ENCODE peak calls at places on chromosome 5, in eight cellular contexts. One of them, this sample, is unnamed.
A peak's percentile ranks its signal among the peaks of the same experiment; 100 is the strongest.

GRCh38 chr5:145957388-145957787 is 21.0 kb downstream of the SH3RF2 start:
- DNase-seq in right atrium auricular region: no peak
- DNase-seq in fibroblast of lung: no peak
- DNase-seq in IMR-90: no peak
- DNase-seq in Peyer's patch: no peak
- DNase-seq in HCT116: no peak
- DNase-seq in brain microvascular endothelial cell: no peak
- DNase-seq in A549: no peak
- DNase-seq in this sample: no peak

GRCh38 chr5:38672059-38672791 is 115.8 kb upstream of the LIFR start:
- DNase-seq in right atrium auricular region: no peak
- DNase-seq in fibroblast of lung: peak; percentile 56
- DNase-seq in IMR-90: peak; percentile 56
- DNase-seq in Peyer's patch: no peak
- DNase-seq in HCT116: no peak
- DNase-seq in brain microvascular endothelial cell: peak; percentile 86
- DNase-seq in A549: peak; percentile 48
- DNase-seq in this sample: no peak

GRCh38 chr5:160159991-160160826 is 41.0 kb upstream of the PWWP2A start:
- DNase-seq in right atrium auricular region: no peak
- DNase-seq in fibroblast of lung: peak; percentile 53
- DNase-seq in IMR-90: peak; percentile 19
- DNase-seq in Peyer's patch: no peak
- DNase-seq in HCT116: no peak
- DNase-seq in brain microvascular endothelial cell: no peak
- DNase-seq in A549: no peak
- DNase-seq in this sample: no peak

GRCh38 chr5:36239370-36240293 is 2.1 kb downstream of the NADK2 start:
- DNase-seq in right atrium auricular region: no peak
- DNase-seq in fibroblast of lung: no peak
- DNase-seq in IMR-90: no peak
- DNase-seq in Peyer's patch: no peak
- DNase-seq in HCT116: no peak
- DNase-seq in brain microvascular endothelial cell: no peak
- DNase-seq in A549: no peak
- DNase-seq in this sample: no peak

GRCh38 chr5:3365501-3366215 is 230.0 kb upstream of the IRX1 start:
- DNase-seq in right atrium auricular region: no peak
- DNase-seq in fibroblast of lung: no peak
- DNase-seq in IMR-90: no peak
- DNase-seq in Peyer's patch: no peak
- DNase-seq in HCT116: no peak
- DNase-seq in brain microvascular endothelial cell: no peak
- DNase-seq in A549: no peak
- DNase-seq in this sample: no peak

GRCh38 chr5:90297045-90297764 is 112.4 kb downstream of the CETN3 start:
- DNase-seq in right atrium auricular region: no peak
- DNase-seq in fibroblast of lung: no peak
- DNase-seq in IMR-90: no peak
- DNase-seq in Peyer's patch: no peak
- DNase-seq in HCT116: no peak
- DNase-seq in brain microvascular endothelial cell: no peak
- DNase-seq in A549: no peak
- DNase-seq in this sample: no peak

GRCh38 chr5:149205625-149206523 is 64.6 kb downstream of the ABLIM3 start:
- DNase-seq in right atrium auricular region: peak; percentile 92
- DNase-seq in fibroblast of lung: peak; percentile 89
- DNase-seq in IMR-90: peak; percentile 93
- DNase-seq in Peyer's patch: no peak
- DNase-seq in HCT116: no peak
- DNase-seq in brain microvascular endothelial cell: peak; percentile 54
- DNase-seq in A549: no peak
- DNase-seq in this sample: peak; percentile 48

GRCh38 chr5:52783226-52783959 is 4.3 kb upstream of the ITGA1 start:
- DNase-seq in right atrium auricular region: no peak
- DNase-seq in fibroblast of lung: peak; percentile 25
- DNase-seq in IMR-90: no peak
- DNase-seq in Peyer's patch: no peak
- DNase-seq in HCT116: no peak
- DNase-seq in brain microvascular endothelial cell: no peak
- DNase-seq in A549: no peak
- DNase-seq in this sample: no peak

GRCh38 chr5:92849798-92850197 is 731.2 kb downstream of the NR2F1-AS1 start:
- DNase-seq in right atrium auricular region: no peak
- DNase-seq in fibroblast of lung: peak; percentile 59
- DNase-seq in IMR-90: no peak
- DNase-seq in Peyer's patch: no peak
- DNase-seq in HCT116: no peak
- DNase-seq in brain microvascular endothelial cell: no peak
- DNase-seq in A549: no peak
- DNase-seq in this sample: no peak

GRCh38 chr5:122101636-122102285 is 23.7 kb upstream of the LOX start:
- DNase-seq in right atrium auricular region: no peak
- DNase-seq in fibroblast of lung: peak; percentile 55
- DNase-seq in IMR-90: peak; percentile 79
- DNase-seq in Peyer's patch: no peak
- DNase-seq in HCT116: peak; percentile 26
- DNase-seq in brain microvascular endothelial cell: peak; percentile 60
- DNase-seq in A549: no peak
- DNase-seq in this sample: no peak

GRCh38 chr5:72156921-72157320 is 49.6 kb downstream of the MAP1B start:
- DNase-seq in right atrium auricular region: no peak
- DNase-seq in fibroblast of lung: peak; percentile 98
- DNase-seq in IMR-90: peak; percentile 98
- DNase-seq in Peyer's patch: no peak
- DNase-seq in HCT116: no peak
- DNase-seq in brain microvascular endothelial cell: no peak
- DNase-seq in A549: no peak
- DNase-seq in this sample: no peak

GRCh38 chr5:36073595-36074216 is 7.0 kb upstream of the UGT3A2 start:
- DNase-seq in right atrium auricular region: no peak
- DNase-seq in fibroblast of lung: no peak
- DNase-seq in IMR-90: no peak
- DNase-seq in Peyer's patch: no peak
- DNase-seq in HCT116: peak; percentile 22
- DNase-seq in brain microvascular endothelial cell: no peak
- DNase-seq in A549: no peak
- DNase-seq in this sample: no peak

GRCh38 chr5:5699062-5699461 is 276.6 kb downstream of the ICE1 start:
- DNase-seq in right atrium auricular region: no peak
- DNase-seq in fibroblast of lung: no peak
- DNase-seq in IMR-90: no peak
- DNase-seq in Peyer's patch: no peak
- DNase-seq in HCT116: no peak
- DNase-seq in brain microvascular endothelial cell: no peak
- DNase-seq in A549: no peak
- DNase-seq in this sample: no peak

GRCh38 chr5:74538206-74538661 is 102.3 kb downstream of the ENC1 start:
- DNase-seq in right atrium auricular region: peak; percentile 83
- DNase-seq in fibroblast of lung: peak; percentile 36
- DNase-seq in IMR-90: peak; percentile 89
- DNase-seq in Peyer's patch: no peak
- DNase-seq in HCT116: no peak
- DNase-seq in brain microvascular endothelial cell: peak; percentile 65
- DNase-seq in A549: no peak
- DNase-seq in this sample: peak; percentile 73
- H3K27ac ChIP-seq in right atrium auricular region: peak overlapping the region; percentile 14
- H3K27ac ChIP-seq in fibroblast of lung: no peak overlapping the region
- H3K27ac ChIP-seq in IMR-90: peak overlapping the region; percentile 28
- H3K27ac ChIP-seq in Peyer's patch: peak overlapping the region; percentile 18
- H3K27ac ChIP-seq in HCT116: no peak overlapping the region
- H3K27ac ChIP-seq in brain microvascular endothelial cell: no peak overlapping the region
- H3K27ac ChIP-seq in A549: peak overlapping the region; percentile 80
- H3K27ac ChIP-seq in this sample: peak overlapping the region; percentile 51

GRCh38 chr5:141880961-141881801 is 3.0 kb upstream of the PCDH1 start:
- DNase-seq in right atrium auricular region: no peak
- DNase-seq in fibroblast of lung: no peak
- DNase-seq in IMR-90: no peak
- DNase-seq in Peyer's patch: no peak
- DNase-seq in HCT116: no peak
- DNase-seq in brain microvascular endothelial cell: no peak
- DNase-seq in A549: no peak
- DNase-seq in this sample: no peak

GRCh38 chr5:141879941-141880738 is 1.9 kb upstream of the PCDH1 start:
- DNase-seq in right atrium auricular region: no peak
- DNase-seq in fibroblast of lung: no peak
- DNase-seq in IMR-90: no peak
- DNase-seq in Peyer's patch: no peak
- DNase-seq in HCT116: no peak
- DNase-seq in brain microvascular endothelial cell: no peak
- DNase-seq in A549: no peak
- DNase-seq in this sample: no peak

GRCh38 chr5:141878186-141878770 is at the start of gene PCDH1:
- DNase-seq in right atrium auricular region: no peak
- DNase-seq in fibroblast of lung: peak; percentile 42
- DNase-seq in IMR-90: peak; percentile 14
- DNase-seq in Peyer's patch: peak; percentile 81
- DNase-seq in HCT116: no peak
- DNase-seq in brain microvascular endothelial cell: no peak
- DNase-seq in A549: no peak
- DNase-seq in this sample: no peak

GRCh38 chr5:141877478-141878185 is 578 bp downstream of the PCDH1 start:
- DNase-seq in right atrium auricular region: no peak
- DNase-seq in fibroblast of lung: no peak
- DNase-seq in IMR-90: no peak
- DNase-seq in Peyer's patch: peak; percentile 69
- DNase-seq in HCT116: no peak
- DNase-seq in brain microvascular endothelial cell: no peak
- DNase-seq in A549: no peak
- DNase-seq in this sample: no peak

GRCh38 chr5:141878771-141879759 is 855 bp upstream of the PCDH1 start:
- DNase-seq in right atrium auricular region: peak; percentile 83
- DNase-seq in fibroblast of lung: peak; percentile 69
- DNase-seq in IMR-90: peak; percentile 80
- DNase-seq in Peyer's patch: peak; percentile 89
- DNase-seq in HCT116: peak; percentile 86
- DNase-seq in brain microvascular endothelial cell: peak; percentile 72
- DNase-seq in A549: peak; percentile 74
- DNase-seq in this sample: peak; percentile 91
- H3K4me3 ChIP-seq in right atrium auricular region: peak overlapping the region; percentile 60
- H3K4me3 ChIP-seq in fibroblast of lung: peak overlapping the region; percentile 32
- H3K4me3 ChIP-seq in IMR-90: peak overlapping the region; percentile 40
- H3K4me3 ChIP-seq in Peyer's patch: peak overlapping the region; percentile 50
- H3K4me3 ChIP-seq in HCT116: peak overlapping the region; percentile 87
- H3K4me3 ChIP-seq in brain microvascular endothelial cell: peak overlapping the region; percentile 35
- H3K4me3 ChIP-seq in A549: peak overlapping the region; percentile 64
- H3K4me3 ChIP-seq in this sample: peak overlapping the region; percentile 77

GRCh38 chr5:66769030-66769733 is 173.0 kb downstream of the MAST4 start:
- DNase-seq in right atrium auricular region: no peak
- DNase-seq in fibroblast of lung: no peak
- DNase-seq in IMR-90: no peak
- DNase-seq in Peyer's patch: no peak
- DNase-seq in HCT116: no peak
- DNase-seq in brain microvascular endothelial cell: no peak
- DNase-seq in A549: no peak
- DNase-seq in this sample: no peak

GRCh38 chr5:66769839-66770617 is 173.8 kb downstream of the MAST4 start:
- DNase-seq in right atrium auricular region: no peak
- DNase-seq in fibroblast of lung: peak; percentile 21
- DNase-seq in IMR-90: no peak
- DNase-seq in Peyer's patch: no peak
- DNase-seq in HCT116: no peak
- DNase-seq in brain microvascular endothelial cell: no peak
- DNase-seq in A549: no peak
- DNase-seq in this sample: no peak
- TF ChIP-seq CTCF in right atrium auricular region: peak; percentile 60
- TF ChIP-seq CTCF in fibroblast of lung: peak; percentile 24
- TF ChIP-seq CTCF in IMR-90: no peak
- TF ChIP-seq CTCF in Peyer's patch: no peak
- TF ChIP-seq CTCF in HCT116: no peak
- TF ChIP-seq CTCF in brain microvascular endothelial cell: peak; percentile 50
- TF ChIP-seq CTCF in A549: no peak
- TF ChIP-seq CTCF in this sample: peak; percentile 14

GRCh38 chr5:107566537-107566875 is 104.2 kb downstream of the EFNA5 start:
- DNase-seq in right atrium auricular region: no peak
- DNase-seq in fibroblast of lung: peak; percentile 33
- DNase-seq in IMR-90: no peak
- DNase-seq in Peyer's patch: no peak
- DNase-seq in HCT116: no peak
- DNase-seq in brain microvascular endothelial cell: no peak
- DNase-seq in A549: no peak
- DNase-seq in this sample: no peak
- H3K27ac ChIP-seq in right atrium auricular region: peak overlapping the region; percentile 11
- H3K27ac ChIP-seq in fibroblast of lung: no peak overlapping the region
- H3K27ac ChIP-seq in IMR-90: no peak overlapping the region
- H3K27ac ChIP-seq in Peyer's patch: no peak overlapping the region
- H3K27ac ChIP-seq in HCT116: no peak overlapping the region
- H3K27ac ChIP-seq in brain microvascular endothelial cell: no peak overlapping the region
- H3K27ac ChIP-seq in A549: peak overlapping the region; percentile 67
- H3K27ac ChIP-seq in this sample: no peak overlapping the region

GRCh38 chr5:10138385-10139057 is 111.2 kb downstream of the ATPSCKMT start:
- DNase-seq in right atrium auricular region: no peak
- DNase-seq in fibroblast of lung: no peak
- DNase-seq in IMR-90: no peak
- DNase-seq in Peyer's patch: no peak
- DNase-seq in HCT116: no peak
- DNase-seq in brain microvascular endothelial cell: no peak
- DNase-seq in A549: no peak
- DNase-seq in this sample: no peak
- H3K4me3 ChIP-seq in right atrium auricular region: no peak overlapping the region
- H3K4me3 ChIP-seq in fibroblast of lung: no peak overlapping the region
- H3K4me3 ChIP-seq in IMR-90: no peak overlapping the region
- H3K4me3 ChIP-seq in Peyer's patch: no peak overlapping the region
- H3K4me3 ChIP-seq in HCT116: no peak overlapping the region
- H3K4me3 ChIP-seq in brain microvascular endothelial cell: no peak overlapping the region
- H3K4me3 ChIP-seq in A549: no peak overlapping the region
- H3K4me3 ChIP-seq in this sample: no peak overlapping the region

GRCh38 chr5:106566031-106566430 is 1104.7 kb downstream of the EFNA5 start:
- DNase-seq in right atrium auricular region: no peak
- DNase-seq in fibroblast of lung: no peak
- DNase-seq in IMR-90: no peak
- DNase-seq in Peyer's patch: no peak
- DNase-seq in HCT116: no peak
- DNase-seq in brain microvascular endothelial cell: no peak
- DNase-seq in A549: no peak
- DNase-seq in this sample: no peak
- TF ChIP-seq CTCF in right atrium auricular region: no peak
- TF ChIP-seq CTCF in fibroblast of lung: no peak
- TF ChIP-seq CTCF in IMR-90: no peak
- TF ChIP-seq CTCF in Peyer's patch: no peak
- TF ChIP-seq CTCF in HCT116: no peak
- TF ChIP-seq CTCF in brain microvascular endothelial cell: no peak
- TF ChIP-seq CTCF in A549: no peak
- TF ChIP-seq CTCF in this sample: no peak